ENCODE peak calls at places on chromosomes 16 and 17, in four cellular contexts. J is WTC11, X is A549, F is K562. Z is an unnamed sample.

GRCh38 chr17:5203908-5204294 is 12.2 kb upstream of the ZNF594 start:
- DNase-seq in J (no peak), X (no peak), F (no peak), Z (no peak)

GRCh38 chr17:68800731-68801130 is 154.5 kb downstream of the ABCA8 start:
- DNase-seq in J (no peak), X (no peak), F (no peak), Z (no peak)

GRCh38 chr17:36755586-36755985 is 154.2 kb downstream of the MRM1 start:
- DNase-seq in J (peak), X (peak), F (peak), Z (peak)

GRCh38 chr17:76444518-76445311 is 8.2 kb downstream of the UBE2O start:
- DNase-seq in J (no peak), X (no peak), F (peak), Z (no peak)

GRCh38 chr16:27684047-27684446 is 134.1 kb downstream of the KATNIP start:
- DNase-seq in J (no peak), X (no peak), F (no peak), Z (no peak)

GRCh38 chr17:8122391-8122922 is 1.4 kb downstream of the HES7 start:
- DNase-seq in J (peak), X (no peak), F (no peak), Z (no peak)

GRCh38 chr17:4789951-4790704 is 1.4 kb downstream of the GLTPD2 start:
- DNase-seq in J (peak), X (peak), F (peak), Z (peak)

GRCh38 chr16:60681014-60681413 is 1355.2 kb downstream of the CDH8 start:
- DNase-seq in J (peak), X (no peak), F (no peak), Z (no peak)

GRCh38 chr17:70366421-70366820 is 197.1 kb downstream of the KCNJ2 start:
- DNase-seq in J (no peak), X (no peak), F (no peak), Z (no peak)

GRCh38 chr17:8728251-8728925 is 16.2 kb downstream of the CCDC42 start:
- DNase-seq in J (no peak), X (no peak), F (no peak), Z (no peak)

GRCh38 chr17:82697808-82698064 is 762 bp downstream of the RAB40B start:
- DNase-seq in J (no peak), X (no peak), F (no peak), Z (no peak)

GRCh38 chr17:40534431-40535189 is 30.7 kb downstream of the CCR7 start:
- DNase-seq in J (no peak), X (no peak), F (peak), Z (no peak)

GRCh38 chr17:61307905-61308886 is 91.4 kb upstream of the TBX2 start:
- DNase-seq in J (no peak), X (peak), F (no peak), Z (no peak)

GRCh38 chr17:17303847-17304490 is 796 bp downstream of the NT5M start:
- DNase-seq in J (no peak), X (no peak), F (no peak), Z (no peak)

GRCh38 chr17:45820052-45820780 is 24.5 kb upstream of the SPPL2C start:
- DNase-seq in J (no peak), X (no peak), F (no peak), Z (no peak)

GRCh38 chr17:35913611-35914010 is 17.0 kb downstream of the RDM1 start:
- DNase-seq in J (no peak), X (no peak), F (no peak), Z (no peak)

GRCh38 chr17:30921544-30922196 is at the start of gene ADAP2:
- DNase-seq in J (peak), X (peak), F (peak), Z (no peak)

GRCh38 chr17:73551756-73552155 is 92.5 kb downstream of the SDK2 start:
- DNase-seq in J (peak), X (no peak), F (no peak), Z (no peak)

GRCh38 chr17:32160526-32160925 is 18.2 kb downstream of the RHOT1 start:
- DNase-seq in J (no peak), X (no peak), F (no peak), Z (no peak)
- TF ChIP-seq NR3C1 in J (no peak), X (no peak), F (no peak), Z (no peak)

GRCh38 chr17:372157-373152 is 19.8 kb upstream of the RPH3AL start:
- DNase-seq in J (no peak), X (no peak), F (no peak), Z (no peak)

GRCh38 chr17:379531-380200 is 27.1 kb upstream of the RPH3AL start:
- DNase-seq in J (no peak), X (no peak), F (no peak), Z (no peak)

GRCh38 chr17:378068-378467 is 25.5 kb upstream of the RPH3AL start:
- DNase-seq in J (no peak), X (no peak), F (no peak), Z (no peak)

GRCh38 chr17:373616-374225 is 21.1 kb upstream of the RPH3AL start:
- DNase-seq in J (no peak), X (no peak), F (no peak), Z (no peak)

DNA sequence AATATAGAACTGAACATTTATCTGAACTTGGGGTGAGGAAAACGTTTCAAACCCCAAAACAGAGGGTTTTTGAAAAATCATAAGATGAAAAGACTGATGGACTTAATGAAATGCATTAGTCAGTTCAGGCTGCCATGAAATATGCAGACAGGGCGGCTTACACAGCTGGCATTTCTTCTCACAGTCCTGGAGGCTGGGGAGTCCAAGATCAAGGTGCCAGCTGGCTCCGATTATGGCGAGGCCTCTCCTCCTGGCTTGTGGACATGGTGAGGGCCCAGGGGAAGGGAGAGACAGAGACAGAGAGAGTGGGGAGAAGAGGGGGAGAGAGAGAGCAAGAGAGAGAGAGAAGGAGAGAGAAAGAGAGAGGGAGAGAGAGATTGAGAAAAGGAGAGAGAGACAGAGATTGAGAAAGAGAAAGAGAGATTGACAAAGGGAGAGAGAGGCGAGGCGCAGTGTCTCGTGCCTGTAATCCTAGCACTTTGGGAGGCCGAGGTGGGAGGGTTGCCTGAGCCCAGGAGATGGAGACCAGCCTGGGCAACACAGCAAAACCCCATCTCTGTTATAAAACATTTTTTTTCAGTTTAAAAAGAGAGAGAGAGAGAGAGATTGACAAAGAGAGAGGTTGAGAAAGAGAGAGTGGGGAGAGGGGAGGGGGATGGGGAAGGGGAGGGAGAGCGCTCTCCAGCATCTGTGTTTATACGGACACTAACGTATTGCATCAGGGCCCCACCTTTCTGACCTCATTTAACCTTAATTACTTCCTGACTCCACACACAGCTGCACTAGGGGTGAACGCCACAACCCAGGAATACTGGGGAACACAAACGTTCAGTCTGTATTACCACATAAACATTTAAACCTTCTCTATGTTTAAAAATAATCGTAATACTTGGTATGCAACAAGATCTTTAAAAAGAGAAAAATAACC is 24.6 kb upstream of the RPH3AL start:
- DNase-seq in J (no peak), X (no peak), F (no peak), Z (no peak)
- TF ChIP-seq NR3C1 in J (no peak), X (no peak), F (no peak), Z (no peak)

DNA sequence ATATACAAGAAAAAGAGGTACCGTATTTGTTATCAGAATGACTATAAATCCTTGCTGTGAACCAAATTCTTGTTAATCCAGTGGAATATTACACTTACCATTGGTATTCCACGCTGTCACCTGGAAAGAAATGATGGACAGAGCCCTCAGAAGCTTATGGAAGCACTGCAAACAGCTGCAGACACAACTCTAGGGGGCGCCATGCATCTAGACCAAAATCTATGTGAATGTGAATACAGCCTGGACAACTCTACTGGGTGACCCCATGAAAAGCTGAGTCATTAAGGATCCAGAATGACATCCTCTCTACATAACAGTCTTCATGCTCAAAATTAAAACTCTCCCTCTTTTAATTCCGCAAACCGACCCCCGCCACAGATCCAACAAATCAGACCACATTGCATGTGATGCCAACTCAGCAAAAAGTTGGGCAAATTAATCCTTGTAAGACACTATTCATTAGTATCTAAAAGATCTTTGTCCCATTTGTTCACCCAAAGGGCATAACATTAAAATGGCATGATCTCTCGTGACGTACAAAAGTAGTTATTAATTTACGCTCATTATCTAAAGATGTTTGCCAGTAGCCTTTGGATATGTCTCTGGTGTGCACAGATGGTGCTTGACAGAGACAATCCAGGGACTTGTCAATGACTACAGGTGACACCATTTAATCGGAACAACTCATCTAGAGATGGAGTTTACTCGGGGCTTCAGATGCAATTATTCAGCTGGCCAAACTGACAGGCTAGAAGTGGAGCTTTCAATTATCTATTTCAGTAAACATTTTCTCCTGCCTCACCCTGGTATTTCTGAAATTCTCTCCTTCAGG is 552.7 kb upstream of the PSMD7 start:
- DNase-seq in J (peak), X (no peak), F (peak), Z (no peak)
- TF ChIP-seq NR3C1 in J (no peak), X (no peak), F (no peak), Z (no peak)

DNA sequence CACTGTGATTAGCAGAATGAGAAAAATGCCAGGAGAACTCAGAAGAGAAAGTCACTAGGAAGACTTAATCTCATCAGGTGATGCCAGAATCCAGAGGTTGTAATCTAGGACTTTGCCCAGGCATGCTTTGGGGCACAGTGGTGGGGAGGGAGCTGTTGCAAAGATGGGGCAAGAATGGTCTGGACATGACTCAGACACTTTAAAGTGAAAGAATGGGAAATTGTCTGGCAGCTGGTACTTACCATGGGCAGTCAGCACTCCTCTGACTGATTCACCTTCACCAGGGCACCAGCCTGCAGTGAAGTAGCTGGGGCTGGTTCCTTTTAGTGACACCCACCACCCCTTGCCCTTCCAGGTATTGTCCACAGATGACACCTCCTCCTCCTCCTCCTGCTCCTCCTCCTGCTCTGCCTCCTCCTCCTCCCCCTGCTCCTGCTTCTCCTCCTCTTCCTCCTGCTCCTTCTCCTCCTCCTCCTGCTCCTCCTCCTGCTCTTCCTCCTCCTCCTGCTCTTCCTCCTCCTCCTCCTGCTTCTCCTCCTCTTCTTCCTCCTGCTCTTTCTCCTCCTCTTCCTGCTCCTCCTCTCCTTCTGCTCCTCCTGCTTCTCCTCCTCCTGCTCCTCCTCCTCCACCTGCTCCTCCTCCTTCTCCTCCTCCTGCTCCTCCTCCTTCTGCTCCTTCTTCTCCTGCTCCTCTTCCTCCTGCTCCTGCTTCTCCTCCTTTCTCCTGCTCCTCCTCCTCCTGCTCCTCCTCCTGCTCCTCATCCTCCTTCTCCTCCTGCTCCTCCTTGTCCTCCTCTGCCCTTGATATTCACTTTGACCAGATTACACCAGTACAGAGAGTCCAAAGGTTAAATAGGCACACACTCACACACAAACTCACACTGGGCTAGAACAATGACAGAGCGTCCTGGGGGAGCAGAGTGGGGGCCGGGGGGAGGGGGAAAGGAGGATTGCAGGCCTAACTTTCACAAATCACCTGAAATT is at the start of gene CHD9NB:
- DNase-seq in J (no peak), X (peak), F (peak), Z (peak)
- TF ChIP-seq NR3C1 in J (no peak), X (no peak), F (no peak), Z (no peak)

GRCh38 chr17:66347661-66348604 is 45.5 kb downstream of the PRKCA start:
- DNase-seq in J (no peak), X (no peak), F (peak), Z (peak)

GRCh38 chr17:66351701-66352100 is 49.3 kb downstream of the PRKCA start:
- DNase-seq in J (no peak), X (no peak), F (no peak), Z (no peak)

GRCh38 chr17:66349549-66350245 is 47.3 kb downstream of the PRKCA start:
- DNase-seq in J (no peak), X (no peak), F (peak), Z (no peak)

GRCh38 chr17:66351053-66351452 is 48.6 kb downstream of the PRKCA start:
- DNase-seq in J (no peak), X (no peak), F (no peak), Z (no peak)

GRCh38 chr17:66348605-66349165 is 46.3 kb downstream of the PRKCA start:
- DNase-seq in J (no peak), X (peak), F (peak), Z (peak)
- TF ChIP-seq NR3C1 in J (no peak), X (no peak), F (no peak), Z (no peak)

GRCh38 chr16:19374402-19374801 is 43.3 kb upstream of the TMC5 start:
- DNase-seq in J (no peak), X (no peak), F (no peak), Z (no peak)

GRCh38 chr16:19379838-19380237 is 37.8 kb upstream of the TMC5 start:
- DNase-seq in J (no peak), X (no peak), F (no peak), Z (no peak)

GRCh38 chr16:19380316-19380715 is 37.4 kb upstream of the TMC5 start:
- DNase-seq in J (no peak), X (no peak), F (no peak), Z (no peak)

GRCh38 chr16:19377864-19378263 is 39.8 kb upstream of the TMC5 start:
- DNase-seq in J (no peak), X (no peak), F (no peak), Z (no peak)

GRCh38 chr16:19375561-19376158 is 42.0 kb upstream of the TMC5 start:
- DNase-seq in J (peak), X (peak), F (peak), Z (peak)
- TF ChIP-seq NR3C1 in J (no peak), X (no peak), F (no peak), Z (no peak)

GRCh38 chr17:49390548-49391324 is 23.9 kb downstream of the PHB1 start:
- DNase-seq in J (no peak), X (no peak), F (peak), Z (peak)
- TF ChIP-seq NR3C1 in J (no peak), X (no peak), F (no peak), Z (no peak)

GRCh38 chr16:20867585-20867984 is 32.6 kb downstream of the DCUN1D3 start:
- DNase-seq in J (no peak), X (no peak), F (no peak), Z (no peak)
- TF ChIP-seq NR3C1 in J (no peak), X (no peak), F (no peak), Z (no peak)

DNA sequence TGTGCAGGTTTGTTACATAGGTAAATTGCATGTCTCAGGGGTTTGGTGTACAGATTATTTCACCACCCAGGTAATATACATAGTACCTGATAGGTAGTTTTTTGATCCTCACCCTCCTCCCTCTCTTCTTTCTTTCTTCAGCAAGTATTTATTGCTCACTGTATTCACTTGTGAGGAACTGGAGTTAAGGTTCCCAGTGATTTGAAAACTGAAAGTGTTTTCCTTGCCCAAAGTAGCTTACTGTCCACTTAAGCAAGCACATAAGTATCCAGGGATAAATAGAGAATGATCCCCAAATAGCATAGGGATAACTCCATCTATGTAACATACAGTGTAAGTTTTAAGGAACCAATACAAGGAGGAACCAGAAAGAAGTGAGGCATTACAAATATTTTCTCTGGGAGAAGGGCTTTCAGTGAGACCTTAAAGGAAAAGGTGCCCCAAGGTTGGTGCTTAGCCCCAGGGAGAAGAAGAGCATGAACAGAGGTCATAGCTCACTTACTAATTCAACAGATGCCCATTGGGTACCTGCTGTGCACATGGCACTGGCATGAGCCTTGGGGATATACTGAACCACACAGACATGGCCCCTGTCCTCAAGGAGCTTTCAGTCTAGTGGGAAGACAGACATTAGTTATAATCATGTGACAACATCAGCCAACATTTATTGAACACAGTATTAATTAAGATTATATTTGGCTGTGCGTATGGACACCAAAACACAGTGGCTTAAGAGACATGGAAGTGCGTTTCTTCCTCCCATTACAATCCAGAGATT is 17.0 kb downstream of the MYL4 start:
- DNase-seq in J (no peak), X (no peak), F (no peak), Z (no peak)
- TF ChIP-seq NR3C1 in J (no peak), X (no peak), F (no peak), Z (no peak)

GRCh38 chr16:66881964-66882508 is 1.7 kb downstream of the PDP2 start:
- DNase-seq in J (no peak), X (no peak), F (no peak), Z (no peak)
- TF ChIP-seq NR3C1 in J (no peak), X (no peak), F (no peak), Z (no peak)

Z was measured in HepG2.